ENCODE peak calls at places on chromosomes 12 and 14, in five cellular contexts. K, V, F, D and E are unnamed samples.
A peak's percentile ranks its signal among the peaks of the same experiment; 100 is the strongest.

GRCh38 chr14:93977790-93978581 is 1.6 kb upstream of the ASB2 start:
- DNase-seq in F (no peak), D (no peak), K (no peak), V (no peak), E (no peak)

GRCh38 chr14:33291529-33292104 is 352.9 kb downstream of the NPAS3 start:
- DNase-seq in D (no peak), V (no peak), F (no peak), K (no peak), E (no peak)

GRCh38 chr12:132151766-132152410 is 7.6 kb downstream of the NOC4L start:
- DNase-seq in D (no peak), K (no peak), F (no peak), V (no peak), E (no peak)

GRCh38 chr12:75724913-75725312 is 213.5 kb upstream of the KRR1 start:
- DNase-seq in D (peak; percentile 75), V (peak; percentile 22), K (no peak), F (peak; percentile 89), E (no peak)

GRCh38 chr12:119808441-119808840 is 68.7 kb downstream of the CIT start:
- DNase-seq in F (no peak), V (no peak), D (no peak), K (no peak), E (no peak)

GRCh38 chr14:22882529-22883190 is 362 bp upstream of the REM2 start:
- DNase-seq in V (peak; percentile 61), D (peak; percentile 57), K (peak; percentile 93), F (peak; percentile 44), E (peak; percentile 90)

GRCh38 chr12:102963796-102964195 is 6.3 kb downstream of the ASCL1 start:
- DNase-seq in F (no peak), K (peak; percentile 5), D (no peak), V (no peak), E (no peak)

GRCh38 chr14:20603813-20604212 is 12.6 kb upstream of the RNASE12 start:
- DNase-seq in F (no peak), V (no peak), K (no peak), D (no peak), E (no peak)

GRCh38 chr14:24982472-24983155 is 67.3 kb downstream of the STXBP6 start:
- DNase-seq in K (no peak), V (peak; percentile 4), D (peak; percentile 88), F (peak; percentile 66), E (no peak)

GRCh38 chr12:128109236-128109635 is 157.7 kb upstream of the TMEM132C start:
- DNase-seq in D (no peak), V (no peak), K (no peak), F (no peak), E (no peak)

GRCh38 chr12:93922583-93923006 is 225.8 kb upstream of the PLXNC1 start:
- DNase-seq in K (no peak), V (no peak), D (no peak), F (no peak), E (no peak)

GRCh38 chr12:42140901-42141300 is 3.8 kb downstream of the GXYLT1 start:
- DNase-seq in K (peak; percentile 14), D (peak; percentile 70), V (peak; percentile 25), F (peak; percentile 38), E (no peak)

GRCh38 chr12:52042706-52043385 is 8.4 kb upstream of the NR4A1 start:
- DNase-seq in V (no peak), D (no peak), K (no peak), F (no peak), E (no peak)

GRCh38 chr14:104593241-104593701 is 11.3 kb downstream of the TMEM179 start:
- DNase-seq in K (peak; percentile 90), D (no peak), F (no peak), V (no peak), E (peak; percentile 30)